ENCODE peak calls at places on chromosome 14, in six cellular contexts. O is right atrium auricular region, U is skeletal muscle cell, F is C1 segment of cervical spinal cord, J is GM12865, G is GM13977. T is an unnamed sample.
A peak's percentile ranks its signal among the peaks of the same experiment; 100 is the strongest.

GRCh38 chr14:94028450-94028826 is 2.3 kb downstream of the OTUB2 start:
- DNase-seq in U (no peak), O (no peak), J (peak; percentile 71), F (no peak), G (peak; percentile 50), T (no peak)

GRCh38 chr14:59771577-59771976 is 99.0 kb downstream of the RTN1 start:
- DNase-seq in G (no peak), J (no peak), O (no peak), U (no peak), F (no peak), T (no peak)

GRCh38 chr14:97634786-97635185 is 837.6 kb downstream of the VRK1 start:
- DNase-seq in U (no peak), G (no peak), J (peak; percentile 66), F (no peak), O (no peak), T (no peak)

GRCh38 chr14:65028937-65029336 is 42.2 kb downstream of the FNTB start:
- DNase-seq in U (no peak), F (no peak), O (no peak), J (no peak), G (no peak), T (no peak)

GRCh38 chr14:49598479-49599301 is at the start of gene LRR1:
- DNase-seq in O (peak; percentile 86), F (peak; percentile 80), J (peak; percentile 90), U (peak; percentile 59), G (peak; percentile 79), T (peak; percentile 17)

GRCh38 chr14:90373887-90374286 is 22.9 kb upstream of the CALM1 start:
- DNase-seq in J (no peak), F (no peak), O (no peak), G (no peak), U (no peak), T (no peak)

GRCh38 chr14:29262979-29263378 is 496.4 kb downstream of the FOXG1 start:
- DNase-seq in O (no peak), U (no peak), J (no peak), G (no peak), F (no peak), T (no peak)

GRCh38 chr14:53957739-53958138 is 1.1 kb upstream of the BMP4 start:
- DNase-seq in G (no peak), J (no peak), O (no peak), U (no peak), F (no peak), T (no peak)

GRCh38 chr14:51582437-51582836 is 69.3 kb upstream of the FRMD6 start:
- DNase-seq in G (no peak), J (no peak), F (no peak), O (no peak), U (no peak), T (no peak)

GRCh38 chr14:71586131-71586893 is 345.9 kb upstream of the RGS6 start:
- DNase-seq in J (no peak), G (no peak), O (peak; percentile 63), F (peak; percentile 43), U (peak; percentile 14), T (peak; percentile 38)

GRCh38 chr14:51333901-51334432 is 93.9 kb downstream of the TMX1 start:
- DNase-seq in G (no peak), F (no peak), U (no peak), J (no peak), O (no peak), T (no peak)

GRCh38 chr14:96824283-96824682 is 27.1 kb downstream of the VRK1 start:
- DNase-seq in G (no peak), J (no peak), U (peak; percentile 77), F (no peak), O (no peak), T (no peak)

GRCh38 chr14:24274101-24274543 is 2.7 kb upstream of the RABGGTA start:
- DNase-seq in O (no peak), J (peak; percentile 86), F (no peak), G (peak; percentile 77), U (no peak), T (no peak)

GRCh38 chr14:63752449-63753169 is 24.7 kb upstream of the SGPP1 start:
- DNase-seq in G (no peak), U (peak; percentile 49), J (no peak), O (no peak), F (no peak), T (no peak)

T was measured in amygdala.